ENCODE peak calls at places on chromosome 4, in six cellular contexts. V, X, W, K, Z and R are unnamed samples.

GRCh38 chr4:154998284-154998683 is 210.2 kb upstream of the NPY2R start:
- DNase-seq in V (no peak), X (no peak), W (no peak), K (no peak), Z (no peak), R (no peak)

GRCh38 chr4:25889626-25890025 is 24.4 kb upstream of the SMIM20 start:
- DNase-seq in V (no peak), X (no peak), W (no peak), K (no peak), Z (no peak), R (no peak)

GRCh38 chr4:10803944-10804343 is 119.4 kb upstream of the CLNK start:
- DNase-seq in V (no peak), X (no peak), W (no peak), K (no peak), Z (no peak), R (no peak)

GRCh38 chr4:76977731-76978350 is 28.3 kb downstream of the SEPTIN11 start:
- DNase-seq in V (no peak), X (no peak), W (peak), K (no peak), Z (no peak), R (no peak)

GRCh38 chr4:113406723-113407016 is 354.9 kb downstream of the CAMK2D start:
- DNase-seq in V (no peak), X (no peak), W (no peak), K (no peak), Z (no peak), R (no peak)

GRCh38 chr4:118898684-118899138 is 10.1 kb downstream of the SYNPO2 start:
- DNase-seq in V (no peak), X (peak), W (no peak), K (no peak), Z (no peak), R (no peak)

GRCh38 chr4:140331245-140331644 is 42.2 kb upstream of the SCOC start:
- DNase-seq in V (no peak), X (no peak), W (no peak), K (no peak), Z (no peak), R (no peak)

GRCh38 chr4:24428850-24429249 is 155.5 kb downstream of the DHX15 start:
- DNase-seq in V (no peak), X (no peak), W (no peak), K (no peak), Z (no peak), R (no peak)

GRCh38 chr4:6333301-6334202 is 63.9 kb downstream of the WFS1 start:
- DNase-seq in V (no peak), X (no peak), W (no peak), K (no peak), Z (no peak), R (no peak)

GRCh38 chr4:22969314-22969896 is 276.7 kb downstream of the GBA3 start:
- DNase-seq in V (no peak), X (no peak), W (no peak), K (no peak), Z (no peak), R (no peak)

GRCh38 chr4:56468097-56468422 is 643 bp downstream of the SRP72 start:
- DNase-seq in V (no peak), X (no peak), W (no peak), K (peak), Z (peak), R (peak)

GRCh38 chr4:16106956-16107355 is 23.1 kb upstream of the PROM1 start:
- DNase-seq in V (no peak), X (no peak), W (no peak), K (peak), Z (no peak), R (no peak)

GRCh38 chr4:70425306-70425705 is 27.6 kb downstream of the OPRPN start:
- DNase-seq in V (no peak), X (no peak), W (no peak), K (no peak), Z (no peak), R (no peak)

GRCh38 chr4:109547394-109547793 is 12.7 kb upstream of the MCUB start:
- DNase-seq in V (no peak), X (no peak), W (no peak), K (no peak), Z (no peak), R (no peak)

GRCh38 chr4:123412700-123413512 is 16.3 kb downstream of the SPRY1 start:
- DNase-seq in V (no peak), X (peak), W (no peak), K (no peak), Z (no peak), R (no peak)

GRCh38 chr4:67558493-67558892 is at the start of gene STAP1:
- DNase-seq in V (no peak), X (no peak), W (no peak), K (peak), Z (no peak), R (no peak)

GRCh38 chr4:28654618-28655017 is 1794.0 kb downstream of the STIM2 start:
- DNase-seq in V (no peak), X (no peak), W (peak), K (no peak), Z (no peak), R (no peak)

GRCh38 chr4:156109943-156110925 is 156.6 kb upstream of the CTSO start:
- DNase-seq in V (no peak), X (peak), W (no peak), K (no peak), Z (no peak), R (no peak)

GRCh38 chr4:137934921-137935320 is 307.2 kb downstream of the SLC7A11 start:
- DNase-seq in V (no peak), X (no peak), W (no peak), K (no peak), Z (no peak), R (no peak)

GRCh38 chr4:8323947-8324555 is 54.5 kb downstream of the HTRA3 start:
- DNase-seq in V (no peak), X (no peak), W (no peak), K (peak), Z (peak), R (no peak)

GRCh38 chr4:184282251-184282713 is 64.6 kb upstream of the ENPP6 start:
- DNase-seq in V (peak), X (no peak), W (no peak), K (peak), Z (peak), R (peak)

GRCh38 chr4:175346381-175346780 is 428.2 kb downstream of the ADAM29 start:
- DNase-seq in V (no peak), X (no peak), W (no peak), K (no peak), Z (no peak), R (no peak)

GRCh38 chr4:175351473-175351872 is 433.3 kb downstream of the ADAM29 start:
- DNase-seq in V (no peak), X (no peak), W (no peak), K (no peak), Z (no peak), R (no peak)

GRCh38 chr4:175350246-175350645 is 432.1 kb downstream of the ADAM29 start:
- DNase-seq in V (no peak), X (no peak), W (no peak), K (no peak), Z (no peak), R (no peak)
- TF ChIP-seq CTCF in V (no peak), X (no peak), W (no peak), K (no peak), Z (no peak), R (no peak)

GRCh38 chr4:59369228-59369627 is 1830.9 kb upstream of the ADGRL3 start:
- DNase-seq in V (no peak), X (no peak), W (no peak), K (no peak), Z (no peak), R (no peak)

GRCh38 chr4:59374416-59374815 is 1825.7 kb upstream of the ADGRL3 start:
- DNase-seq in V (no peak), X (no peak), W (no peak), K (no peak), Z (no peak), R (no peak)
- TF ChIP-seq CTCF in V (no peak), X (no peak), W (no peak), K (no peak), Z (no peak), R (no peak)

GRCh38 chr4:814312-814850 is 11.5 kb downstream of the CPLX1 start:
- DNase-seq in V (no peak), X (no peak), W (no peak), K (no peak), Z (no peak), R (no peak)

GRCh38 chr4:815464-816146 is 10.3 kb downstream of the CPLX1 start:
- DNase-seq in V (no peak), X (no peak), W (no peak), K (peak), Z (no peak), R (no peak)

GRCh38 chr4:808860-809570 is 16.9 kb downstream of the CPLX1 start:
- DNase-seq in V (no peak), X (no peak), W (no peak), K (no peak), Z (no peak), R (no peak)

GRCh38 chr4:818106-818921 is 7.6 kb downstream of the CPLX1 start:
- DNase-seq in V (no peak), X (no peak), W (no peak), K (no peak), Z (no peak), R (no peak)

GRCh38 chr4:813900-814299 is 12.0 kb downstream of the CPLX1 start:
- DNase-seq in V (no peak), X (no peak), W (no peak), K (no peak), Z (no peak), R (no peak)
- TF ChIP-seq CTCF in V (no peak), X (no peak), W (no peak), K (no peak), Z (peak), R (no peak)

GRCh38 chr4:85128246-85129204 is 162.0 kb upstream of the WDFY3 start:
- DNase-seq in V (no peak), X (no peak), W (no peak), K (no peak), Z (no peak), R (no peak)

GRCh38 chr4:85126991-85127591 is 160.6 kb upstream of the WDFY3 start:
- DNase-seq in V (no peak), X (no peak), W (no peak), K (no peak), Z (no peak), R (no peak)

GRCh38 chr4:85132117-85132516 is 165.6 kb upstream of the WDFY3 start:
- DNase-seq in V (no peak), X (no peak), W (no peak), K (no peak), Z (no peak), R (no peak)

GRCh38 chr4:85125688-85126087 is 159.2 kb upstream of the WDFY3 start:
- DNase-seq in V (no peak), X (no peak), W (no peak), K (no peak), Z (no peak), R (no peak)

DNA sequence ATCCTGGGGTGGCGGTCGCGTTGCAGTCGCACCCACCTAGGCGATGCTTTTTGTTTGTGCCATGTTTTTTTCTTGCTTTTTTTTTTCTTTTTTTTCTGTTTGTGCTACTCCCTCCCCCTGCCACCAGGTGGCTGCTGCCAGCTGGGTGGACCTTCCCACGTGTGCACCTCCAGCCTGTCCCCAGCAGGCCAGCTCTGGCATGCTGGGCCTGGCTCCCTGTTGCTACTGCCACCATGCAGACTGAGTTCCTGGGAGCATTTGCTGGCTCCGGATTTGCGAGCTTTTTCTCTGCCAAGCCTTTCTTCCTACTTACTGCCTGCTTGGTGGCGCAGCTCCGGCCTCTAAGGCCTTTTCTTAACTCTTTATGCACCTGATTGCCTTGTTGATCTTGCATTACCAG is 161.2 kb upstream of the WDFY3 start:
- DNase-seq in V (no peak), X (no peak), W (no peak), K (no peak), Z (peak), R (peak)
- TF ChIP-seq CTCF in V (no peak), X (no peak), W (peak), K (peak), Z (peak), R (peak)

DNA sequence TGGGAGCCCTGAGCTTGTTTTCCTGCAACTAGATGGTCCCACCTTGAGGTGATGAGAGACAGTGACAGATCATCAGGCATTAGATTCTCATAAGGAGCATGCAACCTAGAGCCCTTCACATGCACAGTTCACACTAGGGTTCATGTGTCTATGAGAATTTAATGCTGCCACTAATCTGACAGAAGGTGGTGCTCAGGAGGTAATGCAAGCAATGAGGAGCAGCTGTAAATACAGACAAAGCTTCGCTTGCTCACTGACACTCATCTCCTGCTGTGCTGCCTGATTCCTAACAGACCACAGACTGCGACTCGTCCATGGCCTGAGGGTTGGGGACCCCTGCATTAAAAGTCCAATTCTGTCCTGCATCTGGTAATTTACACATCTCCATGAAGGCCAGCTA is 141.6 kb downstream of the KCNIP4 start:
- DNase-seq in V (no peak), X (no peak), W (no peak), K (no peak), Z (no peak), R (no peak)
- TF ChIP-seq CTCF in V (no peak), X (no peak), W (no peak), K (no peak), Z (no peak), R (no peak)

GRCh38 chr4:168555437-168555836 is 58.6 kb downstream of the PALLD start:
- DNase-seq in V (no peak), X (no peak), W (no peak), K (no peak), Z (no peak), R (no peak)
- TF ChIP-seq CTCF in V (no peak), X (no peak), W (no peak), K (no peak), Z (no peak), R (no peak)

DNA sequence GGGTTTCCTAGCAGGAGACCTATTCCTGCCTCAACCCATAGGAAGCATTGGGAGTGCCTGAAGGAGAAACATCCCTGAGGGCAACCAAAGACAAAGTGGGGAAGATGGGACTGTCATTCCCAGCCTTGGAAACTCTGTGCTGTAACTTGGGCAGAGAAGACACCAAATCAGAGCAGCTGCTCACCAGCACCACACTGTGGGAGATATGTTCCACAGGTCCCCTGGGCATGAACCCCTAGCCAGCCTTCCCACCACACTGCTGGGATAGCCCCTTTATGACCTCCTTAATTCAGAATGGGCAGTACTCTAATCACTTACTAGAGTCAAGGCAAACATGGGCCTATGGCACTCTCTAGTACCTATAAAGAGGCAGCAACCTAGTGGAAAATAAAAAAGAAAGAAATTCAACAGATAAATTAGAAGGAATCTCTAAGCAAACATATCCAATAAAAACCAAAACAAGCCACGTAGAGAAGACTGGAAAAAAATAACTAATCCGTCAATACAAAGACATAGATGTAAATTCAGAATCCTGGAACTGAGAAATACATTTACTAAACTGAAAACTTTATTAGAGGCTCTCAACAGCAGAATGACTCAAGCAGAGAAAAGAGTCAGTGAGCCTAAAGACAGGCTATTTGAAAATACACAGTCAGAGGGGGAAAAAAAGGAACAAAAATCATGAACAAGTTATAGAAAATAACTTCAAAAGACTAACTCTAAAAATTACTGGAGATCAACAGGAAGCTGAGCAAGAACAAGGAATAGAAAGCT is 878.4 kb upstream of the FRG1 start:
- DNase-seq in V (no peak), X (no peak), W (no peak), K (no peak), Z (no peak), R (no peak)
- TF ChIP-seq CTCF in V (no peak), X (no peak), W (no peak), K (no peak), Z (no peak), R (no peak)